ENCODE peak calls at places on chromosomes 5 and 9, in six cellular contexts. One of them, this sample, is unnamed.

GRCh38 chr5:1930501-1930879 is 47.8 kb upstream of the IRX4 start:
- DNase-seq in PC-3: no peak
- DNase-seq in stimulated activated naive CD4-positive, alpha-beta T cell: no peak
- DNase-seq in SK-MEL-5: no peak
- DNase-seq in stimulated activated CD8-positive, alpha-beta memory T cell treated with anti-CD3 and anti-CD28 coated beads, Interleukin-7, amount 100 ng/mL, for 1 hour: no peak
- DNase-seq in GM10248: no peak
- DNase-seq in this sample: no peak

GRCh38 chr5:139633295-139634027 is 14.7 kb upstream of the CXXC5 start:
- DNase-seq in PC-3: peak
- DNase-seq in SK-MEL-5: peak
- DNase-seq in stimulated activated naive CD4-positive, alpha-beta T cell: peak
- DNase-seq in stimulated activated CD8-positive, alpha-beta memory T cell treated with anti-CD3 and anti-CD28 coated beads, Interleukin-7, amount 100 ng/mL, for 1 hour: peak
- DNase-seq in GM10248: peak
- DNase-seq in this sample: peak

GRCh38 chr9:130260816-130261765 is 4.5 kb upstream of the HMCN2 start:
- DNase-seq in PC-3: no peak
- DNase-seq in SK-MEL-5: no peak
- DNase-seq in stimulated activated naive CD4-positive, alpha-beta T cell: no peak
- DNase-seq in GM10248: no peak
- DNase-seq in stimulated activated CD8-positive, alpha-beta memory T cell treated with anti-CD3 and anti-CD28 coated beads, Interleukin-7, amount 100 ng/mL, for 1 hour: no peak
- DNase-seq in this sample: no peak

GRCh38 chr5:138606378-138606777 is 31.2 kb upstream of the HSPA9 start:
- DNase-seq in PC-3: no peak
- DNase-seq in SK-MEL-5: no peak
- DNase-seq in stimulated activated naive CD4-positive, alpha-beta T cell: no peak
- DNase-seq in stimulated activated CD8-positive, alpha-beta memory T cell treated with anti-CD3 and anti-CD28 coated beads, Interleukin-7, amount 100 ng/mL, for 1 hour: no peak
- DNase-seq in GM10248: no peak
- DNase-seq in this sample: no peak

GRCh38 chr5:14908195-14908594 is 36.6 kb upstream of the ANKH start:
- DNase-seq in stimulated activated CD8-positive, alpha-beta memory T cell treated with anti-CD3 and anti-CD28 coated beads, Interleukin-7, amount 100 ng/mL, for 1 hour: no peak
- DNase-seq in PC-3: peak
- DNase-seq in stimulated activated naive CD4-positive, alpha-beta T cell: no peak
- DNase-seq in SK-MEL-5: no peak
- DNase-seq in GM10248: no peak
- DNase-seq in this sample: no peak

GRCh38 chr5:16540421-16540820 is 74.8 kb upstream of the ZNF622 start:
- DNase-seq in SK-MEL-5: no peak
- DNase-seq in GM10248: no peak
- DNase-seq in stimulated activated naive CD4-positive, alpha-beta T cell: no peak
- DNase-seq in stimulated activated CD8-positive, alpha-beta memory T cell treated with anti-CD3 and anti-CD28 coated beads, Interleukin-7, amount 100 ng/mL, for 1 hour: no peak
- DNase-seq in PC-3: peak
- DNase-seq in this sample: no peak

GRCh38 chr5:143065185-143065584 is 295.0 kb downstream of the ARHGAP26 start:
- DNase-seq in SK-MEL-5: no peak
- DNase-seq in stimulated activated CD8-positive, alpha-beta memory T cell treated with anti-CD3 and anti-CD28 coated beads, Interleukin-7, amount 100 ng/mL, for 1 hour: no peak
- DNase-seq in PC-3: no peak
- DNase-seq in GM10248: no peak
- DNase-seq in stimulated activated naive CD4-positive, alpha-beta T cell: no peak
- DNase-seq in this sample: no peak

GRCh38 chr5:87246046-87246445 is 21.6 kb upstream of the RASA1 start:
- DNase-seq in SK-MEL-5: no peak
- DNase-seq in GM10248: no peak
- DNase-seq in PC-3: no peak
- DNase-seq in stimulated activated CD8-positive, alpha-beta memory T cell treated with anti-CD3 and anti-CD28 coated beads, Interleukin-7, amount 100 ng/mL, for 1 hour: no peak
- DNase-seq in stimulated activated naive CD4-positive, alpha-beta T cell: no peak
- DNase-seq in this sample: no peak

GRCh38 chr9:133685653-133686504 is 49.7 kb downstream of the DBH start:
- DNase-seq in stimulated activated naive CD4-positive, alpha-beta T cell: no peak
- DNase-seq in SK-MEL-5: no peak
- DNase-seq in stimulated activated CD8-positive, alpha-beta memory T cell treated with anti-CD3 and anti-CD28 coated beads, Interleukin-7, amount 100 ng/mL, for 1 hour: no peak
- DNase-seq in GM10248: no peak
- DNase-seq in PC-3: no peak
- DNase-seq in this sample: no peak

GRCh38 chr9:15642369-15642962 is 89.6 kb downstream of the CCDC171 start:
- DNase-seq in stimulated activated CD8-positive, alpha-beta memory T cell treated with anti-CD3 and anti-CD28 coated beads, Interleukin-7, amount 100 ng/mL, for 1 hour: no peak
- DNase-seq in PC-3: peak
- DNase-seq in GM10248: peak
- DNase-seq in SK-MEL-5: peak
- DNase-seq in stimulated activated naive CD4-positive, alpha-beta T cell: peak
- DNase-seq in this sample: peak

GRCh38 chr5:154653418-154653763 is 101.8 kb upstream of the LARP1 start:
- DNase-seq in stimulated activated naive CD4-positive, alpha-beta T cell: no peak
- DNase-seq in GM10248: no peak
- DNase-seq in SK-MEL-5: no peak
- DNase-seq in PC-3: no peak
- DNase-seq in stimulated activated CD8-positive, alpha-beta memory T cell treated with anti-CD3 and anti-CD28 coated beads, Interleukin-7, amount 100 ng/mL, for 1 hour: no peak
- DNase-seq in this sample: no peak

GRCh38 chr5:93581738-93582414 is 857 bp upstream of the NR2F1-AS1 start:
- DNase-seq in PC-3: peak
- DNase-seq in stimulated activated naive CD4-positive, alpha-beta T cell: no peak
- DNase-seq in SK-MEL-5: peak
- DNase-seq in GM10248: no peak
- DNase-seq in stimulated activated CD8-positive, alpha-beta memory T cell treated with anti-CD3 and anti-CD28 coated beads, Interleukin-7, amount 100 ng/mL, for 1 hour: no peak
- DNase-seq in this sample: no peak

GRCh38 chr9:5750569-5750968 is 82.3 kb downstream of the ERMP1 start:
- DNase-seq in PC-3: no peak
- DNase-seq in stimulated activated CD8-positive, alpha-beta memory T cell treated with anti-CD3 and anti-CD28 coated beads, Interleukin-7, amount 100 ng/mL, for 1 hour: no peak
- DNase-seq in stimulated activated naive CD4-positive, alpha-beta T cell: no peak
- DNase-seq in SK-MEL-5: no peak
- DNase-seq in GM10248: no peak
- DNase-seq in this sample: no peak

GRCh38 chr5:157469687-157470086 is 9.7 kb downstream of the NIPAL4 start:
- DNase-seq in stimulated activated CD8-positive, alpha-beta memory T cell treated with anti-CD3 and anti-CD28 coated beads, Interleukin-7, amount 100 ng/mL, for 1 hour: no peak
- DNase-seq in GM10248: no peak
- DNase-seq in PC-3: peak
- DNase-seq in stimulated activated naive CD4-positive, alpha-beta T cell: no peak
- DNase-seq in SK-MEL-5: no peak
- DNase-seq in this sample: no peak

GRCh38 chr5:111929261-111929660 is 172.3 kb upstream of the NREP start:
- DNase-seq in SK-MEL-5: no peak
- DNase-seq in stimulated activated naive CD4-positive, alpha-beta T cell: no peak
- DNase-seq in stimulated activated CD8-positive, alpha-beta memory T cell treated with anti-CD3 and anti-CD28 coated beads, Interleukin-7, amount 100 ng/mL, for 1 hour: no peak
- DNase-seq in PC-3: no peak
- DNase-seq in GM10248: no peak
- DNase-seq in this sample: no peak

GRCh38 chr9:27198175-27198574 is 89.2 kb downstream of the TEK start:
- DNase-seq in stimulated activated CD8-positive, alpha-beta memory T cell treated with anti-CD3 and anti-CD28 coated beads, Interleukin-7, amount 100 ng/mL, for 1 hour: no peak
- DNase-seq in stimulated activated naive CD4-positive, alpha-beta T cell: no peak
- DNase-seq in PC-3: peak
- DNase-seq in SK-MEL-5: no peak
- DNase-seq in GM10248: no peak
- DNase-seq in this sample: no peak

GRCh38 chr5:135193213-135194125 is 159.4 kb upstream of the PITX1 start:
- DNase-seq in GM10248: no peak
- DNase-seq in stimulated activated CD8-positive, alpha-beta memory T cell treated with anti-CD3 and anti-CD28 coated beads, Interleukin-7, amount 100 ng/mL, for 1 hour: no peak
- DNase-seq in stimulated activated naive CD4-positive, alpha-beta T cell: no peak
- DNase-seq in PC-3: peak
- DNase-seq in SK-MEL-5: no peak
- DNase-seq in this sample: no peak